ENCODE peak calls at places on chromosomes 3 and 15, in four cellular contexts. C is H54; J is activated T-helper 2 cell treated with anti-CD3 and anti-CD28 coated beads, Interferon-gamma antibody, Interleukin-2, Interleukin-4, amounts not matched to agents 10 μg/mL and 5 μg/mL and 100 μg/mL, durations not matched to agents 14 hours and 24 hours and 36 hours; B is activated T-cell treated with anti-CD3 and anti-CD28 coated beads for 1 hour. F is an unnamed sample.

GRCh38 chr3:144105542-144105941 is 133.9 kb downstream of the DIPK2A start:
- DNase-seq in B (no peak), J (no peak), C (no peak), F (no peak)

GRCh38 chr15:99100245-99101173 is 4.4 kb upstream of the SYNM start:
- DNase-seq in B (peak), C (peak), J (peak), F (peak)

GRCh38 chr3:45795509-45795881 is 841 bp downstream of the SLC6A20 start:
- DNase-seq in C (no peak), J (no peak), B (no peak), F (no peak)

GRCh38 chr3:180176059-180176458 is 139.3 kb upstream of the PEX5L start:
- DNase-seq in B (no peak), J (no peak), C (no peak), F (no peak)

GRCh38 chr3:20125912-20126311 is 60.1 kb downstream of the SGO1 start:
- DNase-seq in J (no peak), B (no peak), C (no peak), F (peak)

GRCh38 chr3:38140326-38141172 is 2.1 kb downstream of the MYD88 start:
- DNase-seq in C (no peak), J (no peak), B (no peak), F (no peak)

GRCh38 chr3:128335621-128336296 is 130.9 kb downstream of the DNAJB8 start:
- DNase-seq in J (no peak), C (no peak), B (no peak), F (no peak)

GRCh38 chr3:60333710-60334109 is 917.5 kb downstream of the FHIT start:
- DNase-seq in B (no peak), C (no peak), J (no peak), F (no peak)

GRCh38 chr3:37241880-37242279 is 67.5 kb upstream of the LRRFIP2 start:
- DNase-seq in J (no peak), C (no peak), B (no peak), F (no peak)

GRCh38 chr15:49238342-49238741 is 68.3 kb downstream of the GALK2 start:
- DNase-seq in C (no peak), J (no peak), B (no peak), F (no peak)

GRCh38 chr3:14769531-14770325 is 49.0 kb upstream of the FGD5 start:
- DNase-seq in J (no peak), B (no peak), C (no peak), F (no peak)

GRCh38 chr15:80455051-80455648 is 51.0 kb downstream of the ARNT2 start:
- DNase-seq in B (no peak), C (no peak), J (no peak), F (no peak)

GRCh38 chr15:71221417-71221816 is 106.1 kb downstream of the THSD4 start:
- DNase-seq in B (no peak), C (no peak), J (no peak), F (no peak)

GRCh38 chr3:115072265-115073008 is 74.7 kb downstream of the ZBTB20 start:
- DNase-seq in C (no peak), J (no peak), B (no peak), F (no peak)

F was measured in left lung.